ENCODE peak calls at places on chromosomes 16 and 17, in eight cellular contexts. O is iPS DF 6.9; B is thyroid gland; T is HCEC 1CT; Y is stimulated activated naive B cell treated with anti-CD40 and anti-IgM and Interleukin-4, amounts not matched to agents 10 μg/mL and 1 μg/mL and 100 μg/mL, for 72 hours; N is Caco-2; D is endothelial cell; Z is T-helper 2 cell. Q is an unnamed sample.

GRCh38 chr17:68600123-68600880 is 865 bp downstream of the FAM20A start:
- DNase-seq in T (no peak), Z (no peak), O (no peak), D (peak; percentile 42), Y (no peak), N (peak; percentile 66), B (peak; percentile 79), Q (no peak)

GRCh38 chr17:51948128-51948527 is 210.4 kb downstream of the CA10 start:
- DNase-seq in Z (no peak), D (no peak), T (no peak), N (no peak), O (no peak), B (peak; percentile 3), Y (no peak), Q (no peak)

GRCh38 chr17:18141210-18141803 is 32.8 kb downstream of the MYO15A start:
- DNase-seq in O (no peak), B (no peak), Z (no peak), Y (no peak), T (peak; percentile 56), N (peak; percentile 62), D (peak; percentile 41), Q (peak; percentile 29)

GRCh38 chr16:69204106-69204655 is 17.2 kb downstream of the SNTB2 start:
- DNase-seq in N (no peak), Z (no peak), T (peak; percentile 13), O (no peak), Y (no peak), D (no peak), B (no peak), Q (no peak)

GRCh38 chr17:48498168-48498840 is 32.5 kb downstream of the HOXB1 start:
- DNase-seq in Y (no peak), D (no peak), O (no peak), N (peak; percentile 74), T (no peak), Z (no peak), B (no peak), Q (no peak)

GRCh38 chr17:44102845-44103622 is 20.4 kb downstream of the HDAC5 start:
- DNase-seq in Y (no peak), O (no peak), D (no peak), N (peak; percentile 79), B (peak; percentile 47), Z (no peak), T (no peak), Q (no peak)

GRCh38 chr17:73467651-73468050 is 155.8 kb upstream of the CDC42EP4 start:
- DNase-seq in B (no peak), D (no peak), Y (no peak), T (no peak), O (no peak), N (no peak), Z (no peak), Q (no peak)

GRCh38 chr17:79788455-79788854 is 8.4 kb downstream of the CBX8 start:
- DNase-seq in T (no peak), B (no peak), N (no peak), Z (no peak), D (no peak), O (no peak), Y (no peak), Q (no peak)

GRCh38 chr17:47604268-47604927 is 45.3 kb upstream of the KPNB1 start:
- DNase-seq in Y (no peak), T (peak; percentile 44), D (no peak), B (no peak), O (no peak), Z (no peak), N (no peak), Q (no peak)

GRCh38 chr16:2500937-2501750 is 12.6 kb upstream of the ATP6V0C start:
- DNase-seq in T (peak; percentile 53), Z (peak; percentile 70), Y (peak; percentile 66), B (peak; percentile 88), O (peak; percentile 71), D (peak; percentile 93), N (peak; percentile 87), Q (peak; percentile 35)